ENCODE peak calls at places on chromosomes 13 and 19, in eight cellular contexts. O, G, E, A, S, D, L and B are unnamed samples.

GRCh38 chr13:31322025-31322424 is 122.2 kb downstream of the B3GLCT start:
- DNase-seq in O (no peak), G (no peak), E (no peak), A (peak), S (peak), D (peak), L (no peak), B (no peak)

GRCh38 chr13:111975539-111976473 is 91.1 kb upstream of the SOX1 start:
- DNase-seq in O (no peak), G (no peak), E (no peak), A (no peak), S (no peak), D (no peak), L (no peak), B (no peak)

GRCh38 chr19:24140099-24140498 is 53.1 kb downstream of the ZNF254 start:
- DNase-seq in O (no peak), G (peak), E (no peak), A (peak), S (no peak), D (peak), L (no peak), B (no peak)

GRCh38 chr13:98217597-98217996 is 40.5 kb upstream of the RNF113B start:
- DNase-seq in O (no peak), G (no peak), E (no peak), A (no peak), S (no peak), D (no peak), L (no peak), B (no peak)

GRCh38 chr19:48961673-48962028 is 3.5 kb upstream of the FTL start:
- DNase-seq in O (no peak), G (peak), E (no peak), A (no peak), S (no peak), D (no peak), L (no peak), B (no peak)

GRCh38 chr19:35347171-35347929 is at the start of gene FFAR1:
- DNase-seq in O (no peak), G (no peak), E (no peak), A (no peak), S (peak), D (no peak), L (no peak), B (peak)

GRCh38 chr19:29404951-29405727 is 120.7 kb upstream of the VSTM2B start:
- DNase-seq in O (no peak), G (peak), E (peak), A (no peak), S (peak), D (no peak), L (peak), B (no peak)

GRCh38 chr19:48501446-48501960 is 10.1 kb downstream of the LMTK3 start:
- DNase-seq in O (no peak), G (peak), E (peak), A (no peak), S (no peak), D (no peak), L (peak), B (no peak)

GRCh38 chr19:13959962-13960862 is 7.9 kb downstream of the DCAF15 start:
- DNase-seq in O (no peak), G (no peak), E (peak), A (no peak), S (no peak), D (no peak), L (peak), B (no peak)

GRCh38 chr13:40653558-40654318 is 12.7 kb downstream of the FOXO1 start:
- DNase-seq in O (no peak), G (no peak), E (peak), A (peak), S (no peak), D (no peak), L (peak), B (no peak)

GRCh38 chr19:29687244-29687896 is 22.1 kb downstream of the PLEKHF1 start:
- DNase-seq in O (no peak), G (peak), E (no peak), A (peak), S (peak), D (peak), L (no peak), B (no peak)

GRCh38 chr19:47056416-47056815 is 8.0 kb upstream of the TMEM160 start:
- DNase-seq in O (no peak), G (no peak), E (no peak), A (no peak), S (no peak), D (no peak), L (no peak), B (no peak)

GRCh38 chr19:35265126-35265995 is 3.4 kb upstream of the USF2 start:
- DNase-seq in O (peak), G (no peak), E (no peak), A (no peak), S (no peak), D (no peak), L (no peak), B (no peak)

GRCh38 chr19:34481861-34482379 is 362 bp downstream of the WTIP start:
- DNase-seq in O (no peak), G (no peak), E (no peak), A (no peak), S (no peak), D (peak), L (no peak), B (peak)

GRCh38 chr13:71358218-71358617 is 508.8 kb downstream of the DACH1 start:
- DNase-seq in O (no peak), G (no peak), E (no peak), A (no peak), S (no peak), D (no peak), L (no peak), B (no peak)

GRCh38 chr13:99982021-99982740 is 597 bp downstream of the ZIC2 start:
- DNase-seq in O (no peak), G (peak), E (peak), A (no peak), S (no peak), D (no peak), L (peak), B (no peak)

GRCh38 chr13:93227280-93227905 is 786 bp downstream of the GPC6 start:
- DNase-seq in O (no peak), G (no peak), E (peak), A (peak), S (no peak), D (no peak), L (peak), B (peak)

GRCh38 chr19:45834970-45835369 is 19.9 kb upstream of the RSPH6A start:
- DNase-seq in O (no peak), G (no peak), E (no peak), A (no peak), S (no peak), D (no peak), L (no peak), B (no peak)

GRCh38 chr19:12773571-12773970 is 1.8 kb downstream of the HOOK2 start:
- DNase-seq in O (no peak), G (no peak), E (no peak), A (no peak), S (no peak), D (no peak), L (no peak), B (no peak)
- TF ChIP-seq CTCF in O (no peak), G (peak), E (peak), A (peak), S (no peak), D (peak), L (peak), B (peak)

GRCh38 chr13:42836930-42837329 is 55.5 kb downstream of the FAM216B start:
- DNase-seq in O (no peak), G (no peak), E (peak), A (peak), S (no peak), D (peak), L (peak), B (no peak)
- TF ChIP-seq CTCF in O (no peak), G (no peak), E (peak), A (peak), S (no peak), D (peak), L (peak), B (no peak)

DNA sequence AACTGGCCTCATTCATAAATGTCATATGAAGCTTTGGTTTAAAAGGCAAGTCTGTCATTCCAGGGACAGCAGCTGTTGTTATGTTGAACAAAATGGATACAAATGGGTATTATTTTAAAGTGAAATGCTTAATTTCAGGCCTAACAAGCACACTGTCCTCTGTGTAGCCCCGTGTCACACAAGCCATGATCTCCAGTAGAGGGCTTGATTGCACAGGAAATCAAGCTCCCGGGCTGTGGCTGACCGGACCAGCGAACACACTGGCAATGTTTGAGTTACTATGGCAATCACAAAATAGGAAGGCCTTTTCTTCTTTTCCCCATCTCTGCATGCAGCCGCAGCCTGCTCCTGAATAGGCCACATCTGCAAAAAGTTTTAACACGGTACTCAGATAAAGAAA is 64.0 kb upstream of the GSX1 start:
- DNase-seq in O (no peak), G (no peak), E (peak), A (peak), S (no peak), D (no peak), L (peak), B (no peak)
- TF ChIP-seq CTCF in O (no peak), G (no peak), E (peak), A (no peak), S (no peak), D (no peak), L (peak), B (no peak)

GRCh38 chr13:34853161-34853560 is 88.9 kb upstream of the NBEA start:
- DNase-seq in O (no peak), G (no peak), E (no peak), A (no peak), S (no peak), D (no peak), L (no peak), B (no peak)

GRCh38 chr13:34847751-34848150 is 94.3 kb upstream of the NBEA start:
- DNase-seq in O (no peak), G (peak), E (no peak), A (no peak), S (no peak), D (no peak), L (peak), B (no peak)

DNA sequence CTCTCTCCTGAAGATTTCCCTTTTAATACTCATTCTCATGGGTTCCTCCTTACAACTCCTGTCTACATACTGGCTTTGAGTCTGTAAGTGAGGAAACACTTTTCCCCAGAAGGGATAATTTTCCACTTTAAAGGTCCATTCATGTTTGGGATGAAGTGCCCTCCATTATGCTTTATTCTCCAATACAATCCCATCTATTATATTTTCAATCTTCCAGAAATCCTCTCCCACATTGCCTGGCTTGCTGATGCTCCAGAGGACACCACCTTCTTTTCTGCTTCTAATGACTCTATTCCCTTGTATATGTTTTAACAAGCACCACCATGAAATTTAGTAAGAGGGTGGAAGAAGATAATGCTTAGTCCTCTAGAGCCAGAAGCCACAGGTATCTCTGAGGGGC is 92.7 kb upstream of the NBEA start:
- DNase-seq in O (no peak), G (no peak), E (no peak), A (no peak), S (no peak), D (no peak), L (no peak), B (no peak)
- TF ChIP-seq CTCF in O (no peak), G (no peak), E (no peak), A (no peak), S (no peak), D (no peak), L (no peak), B (no peak)

GRCh38 chr19:20247016-20247683 is 80.1 kb downstream of the ZNF486 start:
- DNase-seq in O (peak), G (peak), E (peak), A (peak), S (no peak), D (no peak), L (peak), B (no peak)
- TF ChIP-seq CTCF in O (peak), G (peak), E (peak), A (peak), S (peak), D (peak), L (peak), B (no peak)

GRCh38 chr13:20702530-20702929 is 969 bp upstream of the IL17D start:
- DNase-seq in O (no peak), G (no peak), E (no peak), A (peak), S (no peak), D (no peak), L (no peak), B (no peak)

GRCh38 chr13:20700288-20700687 is 3.2 kb upstream of the IL17D start:
- DNase-seq in O (no peak), G (no peak), E (no peak), A (no peak), S (no peak), D (no peak), L (no peak), B (no peak)

GRCh38 chr13:20703785-20704458 is 423 bp downstream of the IL17D start:
- DNase-seq in O (peak), G (peak), E (peak), A (peak), S (peak), D (no peak), L (peak), B (peak)

GRCh38 chr13:20704459-20705069 is 1.1 kb downstream of the IL17D start:
- DNase-seq in O (no peak), G (no peak), E (no peak), A (no peak), S (no peak), D (no peak), L (no peak), B (no peak)

GRCh38 chr13:20702945-20703784 is at the start of gene IL17D:
- DNase-seq in O (no peak), G (peak), E (peak), A (peak), S (no peak), D (no peak), L (peak), B (peak)
- TF ChIP-seq CTCF in O (no peak), G (no peak), E (peak), A (no peak), S (no peak), D (no peak), L (no peak), B (no peak)

GRCh38 chr19:5818594-5818993 is 13.7 kb downstream of the NRTN start:
- DNase-seq in O (no peak), G (no peak), E (no peak), A (no peak), S (no peak), D (no peak), L (no peak), B (no peak)
- TF ChIP-seq CTCF in O (no peak), G (no peak), E (no peak), A (no peak), S (no peak), D (no peak), L (no peak), B (no peak)